ENCODE peak calls at places on chromosomes 4 and X, in seven cellular contexts. J is Panc1; X is CD8-positive, alpha-beta T cell; O is astrocyte; F is IMR-90; L is hepatocyte; U is transverse colon. C is an unnamed sample. For H3K27me3 and H3K9me3, the result is how much of the 10 kb centered on the place peaks cover.

GRCh38 chrX:112211459-112211858 is 128.9 kb upstream of the TRPC5 start:
- DNase-seq in U (no peak), J (no peak), X (no peak), F (peak), L (no peak), O (peak), C (no peak)

GRCh38 chr4:150822407-150822806 is 192.7 kb downstream of the LRBA start:
- DNase-seq in L (no peak), O (no peak), U (no peak), F (no peak), X (no peak), J (no peak), C (no peak)

GRCh38 chr4:48254381-48255072 is 15.1 kb downstream of the TEC start:
- DNase-seq in O (peak), U (no peak), J (no peak), F (peak), X (no peak), L (no peak), C (no peak)

GRCh38 chr4:74624351-74625151 is 169.8 kb downstream of the BTC start:
- DNase-seq in L (peak), O (peak), U (no peak), X (no peak), J (peak), F (peak), C (no peak)

GRCh38 chrX:9464435-9465371 is at the start of gene TBL1X:
- DNase-seq in O (no peak), X (peak), J (no peak), U (peak), L (peak), F (peak), C (peak)

GRCh38 chrX:49177338-49177833 is 5.7 kb downstream of the PLP2 start:
- DNase-seq in O (no peak), J (no peak), F (no peak), L (no peak), X (no peak), U (no peak), C (no peak)

GRCh38 chr4:103853627-103854026 is 133.8 kb upstream of the TACR3 start:
- DNase-seq in X (no peak), O (no peak), F (no peak), J (no peak), U (no peak), L (peak), C (no peak)

GRCh38 chrX:112840382-112841113 is at the start of gene AMOT:
- DNase-seq in X (peak), L (peak), U (peak), F (peak), J (no peak), O (peak), C (peak)

GRCh38 chr4:53656421-53656981 is 65.2 kb upstream of the LNX1 start:
- DNase-seq in J (no peak), X (no peak), L (no peak), O (peak), F (peak), U (no peak), C (no peak)

GRCh38 chr4:8580321-8581093 is at the start of gene GPR78:
- DNase-seq in J (no peak), O (peak), L (peak), U (peak), F (peak), X (no peak), C (peak)

GRCh38 chrX:28709421-28709820 is 122.2 kb downstream of the IL1RAPL1 start:
- DNase-seq in L (no peak), U (no peak), J (no peak), F (no peak), O (no peak), X (no peak), C (no peak)

GRCh38 chrX:24395775-24396174 is 35.3 kb downstream of the SUPT20HL1 start:
- DNase-seq in F (peak), L (peak), O (peak), X (peak), J (peak), U (peak), C (peak)

GRCh38 chr4:128803783-128804182 is 5.7 kb upstream of the JADE1 start:
- DNase-seq in X (no peak), J (no peak), U (no peak), F (no peak), L (no peak), O (no peak), C (no peak)

GRCh38 chrX:38233891-38234807 is 13.5 kb upstream of the SRPX start:
- DNase-seq in U (no peak), O (peak), L (no peak), X (no peak), F (peak), J (no peak), C (no peak)

GRCh38 chrX:73913580-73913979 is 350.6 kb downstream of the CHIC1 start:
- DNase-seq in J (no peak), F (peak), X (no peak), L (no peak), U (no peak), O (peak), C (peak)

DNA sequence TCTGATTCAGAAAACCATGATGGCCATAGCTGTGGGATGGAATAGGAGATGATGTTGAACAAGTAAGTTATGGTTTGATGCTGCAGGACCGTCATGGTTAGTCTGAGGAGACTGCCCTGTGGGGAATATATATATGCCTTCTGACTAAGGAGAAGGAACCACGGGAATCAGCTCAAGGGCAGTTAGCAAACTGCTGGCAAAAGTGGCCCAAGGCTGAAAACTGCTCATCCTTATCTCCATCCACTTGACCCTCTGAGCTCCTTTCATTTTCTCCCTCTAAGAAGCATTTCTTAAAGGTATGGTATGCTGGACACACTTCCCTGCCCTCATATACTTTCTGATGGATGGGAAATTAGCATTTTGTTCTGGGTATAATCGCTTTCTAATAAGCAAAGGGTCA is 161.9 kb downstream of the ENOX2 start:
- DNase-seq in X (no peak), O (no peak), U (no peak), F (no peak), L (no peak), J (no peak), C (no peak)
- H3K27me3 ChIP-seq in X (under half), O (under half), U (under half), F (under half), L (under half), J (under half), C (under half)

GRCh38 chrX:94633237-94633636 is 959.2 kb downstream of the FAM133A start:
- DNase-seq in F (no peak), L (no peak), O (no peak), X (no peak), U (no peak), J (no peak), C (no peak)
- H3K9me3 ChIP-seq in F (under half), L (under half), O (under half), X (under half), U (under half), J (under half), C (under half)

DNA sequence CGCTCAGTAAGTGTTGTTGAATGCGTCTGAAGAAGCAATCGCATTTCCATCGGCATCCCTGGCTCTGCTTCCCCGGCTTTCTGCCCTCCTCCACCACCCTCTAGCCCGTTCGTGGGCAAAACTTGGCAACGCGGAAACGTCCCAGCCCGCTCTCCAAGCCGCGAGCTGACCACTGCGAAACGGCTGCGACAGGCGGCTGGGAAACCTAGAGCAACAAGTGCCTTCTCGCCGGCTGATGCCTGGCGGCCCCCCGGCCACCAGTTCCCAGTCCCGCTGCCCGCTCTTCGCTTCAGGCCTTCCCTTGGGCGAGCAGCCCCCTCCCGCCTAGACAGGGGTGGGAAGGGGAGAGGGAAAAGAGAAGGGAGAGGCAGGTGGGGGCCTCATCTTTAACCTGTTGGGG is 837 bp downstream of the CITED1 start:
- DNase-seq in U (no peak), J (no peak), F (no peak), L (no peak), O (no peak), X (no peak), C (no peak)
- H3K27me3 ChIP-seq in U (under half), J (under half), F (half or more), L (under half), O (under half), X (under half), C (under half)

GRCh38 chrX:153379971-153380581 is 21.1 kb downstream of the PNMA6E start:
- DNase-seq in J (no peak), X (no peak), F (no peak), O (no peak), L (no peak), U (no peak), C (no peak)

GRCh38 chrX:153380691-153381090 is 20.5 kb downstream of the PNMA6E start:
- DNase-seq in X (no peak), F (no peak), U (no peak), J (no peak), L (no peak), O (no peak), C (no peak)

GRCh38 chrX:153378607-153379006 is 22.5 kb downstream of the PNMA6E start:
- DNase-seq in O (no peak), J (no peak), L (no peak), X (no peak), F (no peak), U (no peak), C (no peak)

GRCh38 chrX:153377727-153378126 is 23.4 kb downstream of the PNMA6E start:
- DNase-seq in J (no peak), F (no peak), X (no peak), L (no peak), U (no peak), O (no peak), C (no peak)

DNA sequence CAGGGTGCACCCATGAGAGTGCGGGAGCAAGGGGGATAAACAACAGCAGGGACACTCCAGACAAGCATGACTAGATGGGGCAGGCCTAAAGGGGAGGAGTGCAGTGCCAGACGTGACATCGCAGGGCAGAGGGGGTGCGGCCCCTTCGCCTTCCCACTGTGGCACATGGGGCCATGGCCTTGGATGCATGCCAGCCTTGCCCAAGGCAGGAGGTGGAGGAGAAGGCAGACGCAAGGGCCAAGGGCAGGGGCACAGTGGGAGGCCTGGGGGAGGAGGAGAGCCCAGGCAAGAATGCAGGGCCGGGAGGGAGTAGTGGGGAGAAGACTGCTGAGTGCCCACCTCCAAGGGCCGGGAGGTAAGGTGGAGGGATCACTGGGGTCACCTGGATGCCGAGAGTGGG is 21.6 kb downstream of the PNMA6E start:
- DNase-seq in U (no peak), L (no peak), J (no peak), F (no peak), O (no peak), X (no peak), C (no peak)
- H3K9me3 ChIP-seq in U (under half), L (under half), J (under half), F (under half), O (under half), X (under half), C (under half)

DNA sequence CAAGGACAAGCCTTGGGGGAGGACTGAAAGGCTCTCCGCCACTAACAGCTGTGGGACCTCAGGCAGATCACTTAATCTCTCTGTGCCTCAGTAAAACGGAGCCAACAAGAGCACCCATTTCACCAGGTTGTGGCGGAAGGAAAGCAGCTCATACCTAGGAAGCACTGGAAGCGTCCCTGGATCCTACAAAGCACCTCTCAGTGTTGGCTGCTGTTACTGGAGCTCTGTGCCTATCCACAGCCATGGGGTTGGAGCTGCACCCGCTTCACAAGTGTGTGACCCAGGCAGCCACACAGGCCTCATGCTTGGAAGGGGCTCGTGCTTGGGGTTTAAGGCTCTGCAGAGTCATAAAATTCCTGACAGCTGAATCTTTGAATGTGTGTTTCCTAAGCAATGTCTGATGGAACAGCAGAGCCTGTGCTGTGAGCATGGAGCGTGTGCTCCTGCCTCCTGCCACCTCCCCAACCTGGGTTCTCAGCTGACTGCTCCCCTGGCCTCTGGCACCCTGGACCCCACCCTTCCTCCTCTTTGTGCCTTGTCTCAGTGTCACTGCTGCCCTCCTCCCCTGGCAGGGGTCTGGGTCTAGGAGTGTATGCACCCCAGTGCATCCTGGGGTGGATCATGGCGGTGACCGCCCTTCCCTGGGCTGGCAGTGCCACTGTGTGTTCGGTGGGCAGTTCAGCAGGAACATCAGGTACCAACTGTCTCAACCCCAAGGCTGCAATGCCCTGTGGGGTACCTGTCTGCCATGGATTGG is 14.4 kb upstream of the MAN2B2 start:
- DNase-seq in F (peak), J (no peak), L (no peak), X (no peak), U (no peak), O (peak), C (no peak)
- H3K27me3 ChIP-seq in F (half or more), J (under half), L (half or more), X (under half), U (half or more), O (under half), C (half or more)

GRCh38 chr4:95949136-95949765 is 109.4 kb downstream of the PDHA2 start:
- DNase-seq in X (no peak), L (peak), F (no peak), U (no peak), J (no peak), O (peak), C (no peak)
- H3K9me3 ChIP-seq in X (under half), L (under half), F (under half), U (under half), J (under half), O (under half), C (under half)

DNA sequence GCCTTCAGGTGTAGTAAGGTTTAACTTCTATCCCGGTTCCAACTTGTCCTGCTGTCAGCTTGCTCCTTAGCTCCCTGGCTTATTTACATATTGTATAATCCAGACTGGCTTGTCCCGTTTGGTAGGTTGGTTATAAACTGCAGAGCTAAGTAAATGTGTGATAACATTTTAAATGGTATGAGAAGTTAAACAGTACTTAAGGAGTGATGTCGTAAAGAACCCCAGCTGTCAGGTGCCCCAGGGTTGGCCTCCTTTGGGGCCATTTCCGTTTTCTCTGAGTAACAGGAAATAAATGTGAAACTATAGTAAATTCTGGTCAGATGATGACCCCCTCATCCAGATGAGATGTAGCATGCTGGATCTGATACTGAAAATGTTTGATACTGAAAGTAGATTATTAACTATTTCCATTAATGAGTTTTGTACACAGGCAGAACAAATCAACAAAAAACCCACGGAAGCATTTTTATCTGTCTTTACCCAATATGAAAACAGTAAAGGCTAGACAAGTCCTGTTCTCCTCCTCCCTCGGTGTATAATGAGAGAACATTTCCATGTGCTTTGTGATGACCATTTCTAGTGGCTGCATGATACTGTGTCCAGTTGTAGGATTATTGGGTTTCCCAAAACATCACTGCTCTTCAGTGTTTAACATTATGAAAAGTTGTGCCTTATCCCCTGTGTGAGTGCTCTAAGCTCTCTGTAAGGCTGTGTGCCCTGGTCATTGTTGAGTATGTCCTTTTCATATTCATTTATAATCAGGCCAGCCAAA is 22.4 kb downstream of the GAB1 start:
- DNase-seq in F (peak), X (no peak), O (peak), L (peak), U (peak), J (no peak), C (no peak)
- H3K27me3 ChIP-seq in F (under half), X (under half), O (under half), L (under half), U (under half), J (under half), C (under half)

GRCh38 chr4:107630185-107630705 is 89.8 kb downstream of the PAPSS1 start:
- DNase-seq in J (no peak), X (no peak), O (no peak), F (no peak), U (no peak), L (no peak), C (no peak)
- H3K9me3 ChIP-seq in J (under half), X (under half), O (under half), F (under half), U (under half), L (under half), C (under half)

C was measured in HAP-1.